ENCODE peak calls at places on chromosomes 13 and 19, in nine cellular contexts. One of them, this sample, is unnamed.

GRCh38 chr13:26971990-26972888 is 199.4 kb downstream of the USP12 start:
- DNase-seq in NCI-H748 treated with DMSO at 0.1 percent for 48 hours: peak; percentile 97
- DNase-seq in pancreas: peak; percentile 59
- DNase-seq in HEK293T: no peak
- DNase-seq in activated T-cell treated with anti-CD3 and anti-CD28 coated beads for 1 hour: no peak
- DNase-seq in H1: peak; percentile 70
- DNase-seq in SK-MEL-5: peak; percentile 46
- DNase-seq in SHP77: peak; percentile 67
- DNase-seq in stimulated activated naive CD4-positive, alpha-beta T cell treated with Interleukin-2 at 50 U/mL for 16 hours: no peak
- DNase-seq in this sample: peak; percentile 48

GRCh38 chr13:66927562-66927961 is 302.6 kb downstream of the PCDH9 start:
- DNase-seq in NCI-H748 treated with DMSO at 0.1 percent for 48 hours: no peak
- DNase-seq in pancreas: no peak
- DNase-seq in HEK293T: no peak
- DNase-seq in activated T-cell treated with anti-CD3 and anti-CD28 coated beads for 1 hour: no peak
- DNase-seq in H1: no peak
- DNase-seq in SK-MEL-5: no peak
- DNase-seq in SHP77: no peak
- DNase-seq in stimulated activated naive CD4-positive, alpha-beta T cell treated with Interleukin-2 at 50 U/mL for 16 hours: no peak
- DNase-seq in this sample: no peak

GRCh38 chr13:111429064-111429558 is 108.7 kb downstream of the TEX29 start:
- DNase-seq in NCI-H748 treated with DMSO at 0.1 percent for 48 hours: no peak
- DNase-seq in pancreas: peak; percentile 52
- DNase-seq in HEK293T: peak; percentile 49
- DNase-seq in activated T-cell treated with anti-CD3 and anti-CD28 coated beads for 1 hour: peak; percentile 19
- DNase-seq in H1: peak; percentile 88
- DNase-seq in SK-MEL-5: peak; percentile 74
- DNase-seq in SHP77: peak; percentile 62
- DNase-seq in stimulated activated naive CD4-positive, alpha-beta T cell treated with Interleukin-2 at 50 U/mL for 16 hours: no peak
- DNase-seq in this sample: peak; percentile 30

GRCh38 chr13:107441279-107441678 is 774.1 kb downstream of the LIG4 start:
- DNase-seq in NCI-H748 treated with DMSO at 0.1 percent for 48 hours: no peak
- DNase-seq in pancreas: no peak
- DNase-seq in HEK293T: no peak
- DNase-seq in activated T-cell treated with anti-CD3 and anti-CD28 coated beads for 1 hour: no peak
- DNase-seq in H1: no peak
- DNase-seq in SK-MEL-5: no peak
- DNase-seq in SHP77: no peak
- DNase-seq in stimulated activated naive CD4-positive, alpha-beta T cell treated with Interleukin-2 at 50 U/mL for 16 hours: no peak
- DNase-seq in this sample: no peak

GRCh38 chr19:6402834-6403608 is 10.1 kb upstream of the GTF2F1 start:
- DNase-seq in NCI-H748 treated with DMSO at 0.1 percent for 48 hours: no peak
- DNase-seq in pancreas: no peak
- DNase-seq in HEK293T: no peak
- DNase-seq in activated T-cell treated with anti-CD3 and anti-CD28 coated beads for 1 hour: no peak
- DNase-seq in H1: no peak
- DNase-seq in SK-MEL-5: no peak
- DNase-seq in SHP77: no peak
- DNase-seq in stimulated activated naive CD4-positive, alpha-beta T cell treated with Interleukin-2 at 50 U/mL for 16 hours: no peak
- DNase-seq in this sample: no peak

GRCh38 chr13:72804301-72804700 is 22.4 kb downstream of the PIBF1 start:
- DNase-seq in NCI-H748 treated with DMSO at 0.1 percent for 48 hours: no peak
- DNase-seq in pancreas: no peak
- DNase-seq in HEK293T: no peak
- DNase-seq in activated T-cell treated with anti-CD3 and anti-CD28 coated beads for 1 hour: no peak
- DNase-seq in H1: no peak
- DNase-seq in SK-MEL-5: no peak
- DNase-seq in SHP77: no peak
- DNase-seq in stimulated activated naive CD4-positive, alpha-beta T cell treated with Interleukin-2 at 50 U/mL for 16 hours: no peak
- DNase-seq in this sample: no peak

GRCh38 chr19:30095171-30095570 is 153.1 kb downstream of the URI1 start:
- DNase-seq in NCI-H748 treated with DMSO at 0.1 percent for 48 hours: no peak
- DNase-seq in pancreas: no peak
- DNase-seq in HEK293T: no peak
- DNase-seq in activated T-cell treated with anti-CD3 and anti-CD28 coated beads for 1 hour: no peak
- DNase-seq in H1: no peak
- DNase-seq in SK-MEL-5: no peak
- DNase-seq in SHP77: no peak
- DNase-seq in stimulated activated naive CD4-positive, alpha-beta T cell treated with Interleukin-2 at 50 U/mL for 16 hours: no peak
- DNase-seq in this sample: no peak

GRCh38 chr13:113939905-113940339 is 34.0 kb downstream of the C13orf46 start:
- DNase-seq in NCI-H748 treated with DMSO at 0.1 percent for 48 hours: no peak
- DNase-seq in pancreas: no peak
- DNase-seq in HEK293T: no peak
- DNase-seq in activated T-cell treated with anti-CD3 and anti-CD28 coated beads for 1 hour: no peak
- DNase-seq in H1: no peak
- DNase-seq in SK-MEL-5: no peak
- DNase-seq in SHP77: no peak
- DNase-seq in stimulated activated naive CD4-positive, alpha-beta T cell treated with Interleukin-2 at 50 U/mL for 16 hours: no peak
- DNase-seq in this sample: no peak

GRCh38 chr13:113393572-113394503 is 29.9 kb upstream of the GRTP1 start:
- DNase-seq in NCI-H748 treated with DMSO at 0.1 percent for 48 hours: peak; percentile 61
- DNase-seq in pancreas: peak; percentile 85
- DNase-seq in HEK293T: peak; percentile 79
- DNase-seq in activated T-cell treated with anti-CD3 and anti-CD28 coated beads for 1 hour: peak; percentile 76
- DNase-seq in H1: peak; percentile 92
- DNase-seq in SK-MEL-5: peak; percentile 73
- DNase-seq in SHP77: peak; percentile 74
- DNase-seq in stimulated activated naive CD4-positive, alpha-beta T cell treated with Interleukin-2 at 50 U/mL for 16 hours: peak; percentile 76
- DNase-seq in this sample: no peak

GRCh38 chr19:1000591-1001537 is 645 bp downstream of the GRIN3B start:
- DNase-seq in NCI-H748 treated with DMSO at 0.1 percent for 48 hours: no peak
- DNase-seq in pancreas: no peak
- DNase-seq in HEK293T: no peak
- DNase-seq in activated T-cell treated with anti-CD3 and anti-CD28 coated beads for 1 hour: no peak
- DNase-seq in H1: no peak
- DNase-seq in SK-MEL-5: no peak
- DNase-seq in SHP77: no peak
- DNase-seq in stimulated activated naive CD4-positive, alpha-beta T cell treated with Interleukin-2 at 50 U/mL for 16 hours: no peak
- DNase-seq in this sample: no peak

GRCh38 chr13:75402787-75403186 is 79.2 kb downstream of the TBC1D4 start:
- DNase-seq in NCI-H748 treated with DMSO at 0.1 percent for 48 hours: no peak
- DNase-seq in pancreas: no peak
- DNase-seq in HEK293T: no peak
- DNase-seq in activated T-cell treated with anti-CD3 and anti-CD28 coated beads for 1 hour: no peak
- DNase-seq in H1: no peak
- DNase-seq in SK-MEL-5: no peak
- DNase-seq in SHP77: no peak
- DNase-seq in stimulated activated naive CD4-positive, alpha-beta T cell treated with Interleukin-2 at 50 U/mL for 16 hours: no peak
- DNase-seq in this sample: no peak

GRCh38 chr13:95411641-95412040 is 110.4 kb upstream of the ABCC4 start:
- DNase-seq in NCI-H748 treated with DMSO at 0.1 percent for 48 hours: no peak
- DNase-seq in pancreas: no peak
- DNase-seq in HEK293T: no peak
- DNase-seq in activated T-cell treated with anti-CD3 and anti-CD28 coated beads for 1 hour: no peak
- DNase-seq in H1: no peak
- DNase-seq in SK-MEL-5: no peak
- DNase-seq in SHP77: no peak
- DNase-seq in stimulated activated naive CD4-positive, alpha-beta T cell treated with Interleukin-2 at 50 U/mL for 16 hours: no peak
- DNase-seq in this sample: no peak

GRCh38 chr19:2273356-2274184 is 8.4 kb downstream of the PEAK3 start:
- DNase-seq in NCI-H748 treated with DMSO at 0.1 percent for 48 hours: no peak
- DNase-seq in pancreas: peak; percentile 84
- DNase-seq in HEK293T: peak; percentile 90
- DNase-seq in activated T-cell treated with anti-CD3 and anti-CD28 coated beads for 1 hour: peak; percentile 62
- DNase-seq in H1: peak; percentile 98
- DNase-seq in SK-MEL-5: peak; percentile 78
- DNase-seq in SHP77: peak; percentile 53
- DNase-seq in stimulated activated naive CD4-positive, alpha-beta T cell treated with Interleukin-2 at 50 U/mL for 16 hours: peak; percentile 62
- DNase-seq in this sample: no peak

GRCh38 chr19:5539431-5539833 is 28.3 kb downstream of the TINCR start:
- DNase-seq in NCI-H748 treated with DMSO at 0.1 percent for 48 hours: no peak
- DNase-seq in pancreas: no peak
- DNase-seq in HEK293T: no peak
- DNase-seq in activated T-cell treated with anti-CD3 and anti-CD28 coated beads for 1 hour: no peak
- DNase-seq in H1: peak; percentile 60
- DNase-seq in SK-MEL-5: no peak
- DNase-seq in SHP77: peak; percentile 13
- DNase-seq in stimulated activated naive CD4-positive, alpha-beta T cell treated with Interleukin-2 at 50 U/mL for 16 hours: no peak
- DNase-seq in this sample: no peak

GRCh38 chr19:1882089-1882785 is 3.1 kb downstream of the ABHD17A start:
- DNase-seq in NCI-H748 treated with DMSO at 0.1 percent for 48 hours: no peak
- DNase-seq in pancreas: no peak
- DNase-seq in HEK293T: no peak
- DNase-seq in activated T-cell treated with anti-CD3 and anti-CD28 coated beads for 1 hour: peak; percentile 67
- DNase-seq in H1: no peak
- DNase-seq in SK-MEL-5: no peak
- DNase-seq in SHP77: no peak
- DNase-seq in stimulated activated naive CD4-positive, alpha-beta T cell treated with Interleukin-2 at 50 U/mL for 16 hours: peak; percentile 52
- DNase-seq in this sample: no peak

GRCh38 chr13:112869202-112870061 is 99.6 kb upstream of the MCF2L start:
- DNase-seq in NCI-H748 treated with DMSO at 0.1 percent for 48 hours: no peak
- DNase-seq in pancreas: no peak
- DNase-seq in HEK293T: no peak
- DNase-seq in activated T-cell treated with anti-CD3 and anti-CD28 coated beads for 1 hour: no peak
- DNase-seq in H1: no peak
- DNase-seq in SK-MEL-5: no peak
- DNase-seq in SHP77: no peak
- DNase-seq in stimulated activated naive CD4-positive, alpha-beta T cell treated with Interleukin-2 at 50 U/mL for 16 hours: no peak
- DNase-seq in this sample: no peak

GRCh38 chr19:8323781-8324185 is 2.5 kb downstream of the RPS28 start:
- DNase-seq in NCI-H748 treated with DMSO at 0.1 percent for 48 hours: no peak
- DNase-seq in pancreas: no peak
- DNase-seq in HEK293T: no peak
- DNase-seq in activated T-cell treated with anti-CD3 and anti-CD28 coated beads for 1 hour: no peak
- DNase-seq in H1: no peak
- DNase-seq in SK-MEL-5: no peak
- DNase-seq in SHP77: no peak
- DNase-seq in stimulated activated naive CD4-positive, alpha-beta T cell treated with Interleukin-2 at 50 U/mL for 16 hours: no peak
- DNase-seq in this sample: no peak

GRCh38 chr13:72505376-72505775 is 222.1 kb downstream of the MZT1 start:
- DNase-seq in NCI-H748 treated with DMSO at 0.1 percent for 48 hours: no peak
- DNase-seq in pancreas: no peak
- DNase-seq in HEK293T: no peak
- DNase-seq in activated T-cell treated with anti-CD3 and anti-CD28 coated beads for 1 hour: no peak
- DNase-seq in H1: no peak
- DNase-seq in SK-MEL-5: no peak
- DNase-seq in SHP77: no peak
- DNase-seq in stimulated activated naive CD4-positive, alpha-beta T cell treated with Interleukin-2 at 50 U/mL for 16 hours: no peak
- DNase-seq in this sample: no peak

GRCh38 chr13:78100481-78100880 is 181.8 kb upstream of the EDNRB start:
- DNase-seq in NCI-H748 treated with DMSO at 0.1 percent for 48 hours: no peak
- DNase-seq in pancreas: no peak
- DNase-seq in HEK293T: no peak
- DNase-seq in activated T-cell treated with anti-CD3 and anti-CD28 coated beads for 1 hour: no peak
- DNase-seq in H1: no peak
- DNase-seq in SK-MEL-5: no peak
- DNase-seq in SHP77: no peak
- DNase-seq in stimulated activated naive CD4-positive, alpha-beta T cell treated with Interleukin-2 at 50 U/mL for 16 hours: no peak
- DNase-seq in this sample: no peak

GRCh38 chr19:46133101-46133627 is 8.7 kb upstream of the IGFL3 start:
- DNase-seq in NCI-H748 treated with DMSO at 0.1 percent for 48 hours: peak; percentile 84
- DNase-seq in pancreas: peak; percentile 30
- DNase-seq in HEK293T: peak; percentile 34
- DNase-seq in activated T-cell treated with anti-CD3 and anti-CD28 coated beads for 1 hour: no peak
- DNase-seq in H1: peak; percentile 57
- DNase-seq in SK-MEL-5: peak; percentile 41
- DNase-seq in SHP77: peak; percentile 85
- DNase-seq in stimulated activated naive CD4-positive, alpha-beta T cell treated with Interleukin-2 at 50 U/mL for 16 hours: no peak
- DNase-seq in this sample: peak; percentile 97

GRCh38 chr19:53394522-53394973 is 401 bp upstream of the ZNF765 start:
- DNase-seq in NCI-H748 treated with DMSO at 0.1 percent for 48 hours: no peak
- DNase-seq in pancreas: peak; percentile 54
- DNase-seq in HEK293T: peak; percentile 5
- DNase-seq in activated T-cell treated with anti-CD3 and anti-CD28 coated beads for 1 hour: no peak
- DNase-seq in H1: no peak
- DNase-seq in SK-MEL-5: no peak
- DNase-seq in SHP77: peak; percentile 44
- DNase-seq in stimulated activated naive CD4-positive, alpha-beta T cell treated with Interleukin-2 at 50 U/mL for 16 hours: no peak
- DNase-seq in this sample: no peak

GRCh38 chr13:63436288-63436687 is 2020.6 kb upstream of the PCDH20 start:
- DNase-seq in NCI-H748 treated with DMSO at 0.1 percent for 48 hours: no peak
- DNase-seq in pancreas: no peak
- DNase-seq in HEK293T: no peak
- DNase-seq in activated T-cell treated with anti-CD3 and anti-CD28 coated beads for 1 hour: no peak
- DNase-seq in H1: no peak
- DNase-seq in SK-MEL-5: peak; percentile 66
- DNase-seq in SHP77: no peak
- DNase-seq in stimulated activated naive CD4-positive, alpha-beta T cell treated with Interleukin-2 at 50 U/mL for 16 hours: no peak
- DNase-seq in this sample: no peak

GRCh38 chr13:111936267-111936925 is 130.6 kb upstream of the SOX1 start:
- DNase-seq in NCI-H748 treated with DMSO at 0.1 percent for 48 hours: no peak
- DNase-seq in pancreas: no peak
- DNase-seq in HEK293T: no peak
- DNase-seq in activated T-cell treated with anti-CD3 and anti-CD28 coated beads for 1 hour: no peak
- DNase-seq in H1: peak; percentile 29
- DNase-seq in SK-MEL-5: no peak
- DNase-seq in SHP77: no peak
- DNase-seq in stimulated activated naive CD4-positive, alpha-beta T cell treated with Interleukin-2 at 50 U/mL for 16 hours: no peak
- DNase-seq in this sample: no peak

GRCh38 chr13:76148374-76148773 is 512.2 kb downstream of the LMO7 start:
- DNase-seq in NCI-H748 treated with DMSO at 0.1 percent for 48 hours: no peak
- DNase-seq in pancreas: no peak
- DNase-seq in HEK293T: no peak
- DNase-seq in activated T-cell treated with anti-CD3 and anti-CD28 coated beads for 1 hour: no peak
- DNase-seq in H1: no peak
- DNase-seq in SK-MEL-5: no peak
- DNase-seq in SHP77: no peak
- DNase-seq in stimulated activated naive CD4-positive, alpha-beta T cell treated with Interleukin-2 at 50 U/mL for 16 hours: no peak
- DNase-seq in this sample: no peak

GRCh38 chr19:41548954-41549688 is 26.8 kb upstream of the CEACAM21 start:
- DNase-seq in NCI-H748 treated with DMSO at 0.1 percent for 48 hours: no peak
- DNase-seq in pancreas: no peak
- DNase-seq in HEK293T: no peak
- DNase-seq in activated T-cell treated with anti-CD3 and anti-CD28 coated beads for 1 hour: peak; percentile 59
- DNase-seq in H1: no peak
- DNase-seq in SK-MEL-5: no peak
- DNase-seq in SHP77: no peak
- DNase-seq in stimulated activated naive CD4-positive, alpha-beta T cell treated with Interleukin-2 at 50 U/mL for 16 hours: peak; percentile 66
- DNase-seq in this sample: no peak

GRCh38 chr19:48490980-48491792 is 20.4 kb downstream of the LMTK3 start:
- DNase-seq in NCI-H748 treated with DMSO at 0.1 percent for 48 hours: peak; percentile 21
- DNase-seq in pancreas: peak; percentile 76
- DNase-seq in HEK293T: peak; percentile 82
- DNase-seq in activated T-cell treated with anti-CD3 and anti-CD28 coated beads for 1 hour: peak; percentile 55
- DNase-seq in H1: peak; percentile 87
- DNase-seq in SK-MEL-5: peak; percentile 28
- DNase-seq in SHP77: no peak
- DNase-seq in stimulated activated naive CD4-positive, alpha-beta T cell treated with Interleukin-2 at 50 U/mL for 16 hours: peak; percentile 43
- DNase-seq in this sample: no peak

GRCh38 chr19:4067396-4068057 is 828 bp upstream of the ZBTB7A start:
- DNase-seq in NCI-H748 treated with DMSO at 0.1 percent for 48 hours: no peak
- DNase-seq in pancreas: peak; percentile 67
- DNase-seq in HEK293T: no peak
- DNase-seq in activated T-cell treated with anti-CD3 and anti-CD28 coated beads for 1 hour: peak; percentile 45
- DNase-seq in H1: no peak
- DNase-seq in SK-MEL-5: no peak
- DNase-seq in SHP77: no peak
- DNase-seq in stimulated activated naive CD4-positive, alpha-beta T cell treated with Interleukin-2 at 50 U/mL for 16 hours: peak; percentile 54
- DNase-seq in this sample: no peak

GRCh38 chr13:39385621-39386231 is 217.3 kb downstream of the LHFPL6 start:
- DNase-seq in NCI-H748 treated with DMSO at 0.1 percent for 48 hours: peak; percentile 53
- DNase-seq in pancreas: no peak
- DNase-seq in HEK293T: peak; percentile 48
- DNase-seq in activated T-cell treated with anti-CD3 and anti-CD28 coated beads for 1 hour: no peak
- DNase-seq in H1: no peak
- DNase-seq in SK-MEL-5: peak; percentile 10
- DNase-seq in SHP77: no peak
- DNase-seq in stimulated activated naive CD4-positive, alpha-beta T cell treated with Interleukin-2 at 50 U/mL for 16 hours: no peak
- DNase-seq in this sample: peak; percentile 88

GRCh38 chr13:63944896-63945295 is 2529.2 kb upstream of the PCDH20 start:
- DNase-seq in NCI-H748 treated with DMSO at 0.1 percent for 48 hours: no peak
- DNase-seq in pancreas: no peak
- DNase-seq in HEK293T: no peak
- DNase-seq in activated T-cell treated with anti-CD3 and anti-CD28 coated beads for 1 hour: no peak
- DNase-seq in H1: no peak
- DNase-seq in SK-MEL-5: no peak
- DNase-seq in SHP77: no peak
- DNase-seq in stimulated activated naive CD4-positive, alpha-beta T cell treated with Interleukin-2 at 50 U/mL for 16 hours: no peak
- DNase-seq in this sample: no peak

GRCh38 chr19:56217039-56217949 is 15.2 kb downstream of the ZSCAN5C start:
- DNase-seq in NCI-H748 treated with DMSO at 0.1 percent for 48 hours: no peak
- DNase-seq in pancreas: peak; percentile 17
- DNase-seq in HEK293T: no peak
- DNase-seq in activated T-cell treated with anti-CD3 and anti-CD28 coated beads for 1 hour: no peak
- DNase-seq in H1: peak; percentile 79
- DNase-seq in SK-MEL-5: no peak
- DNase-seq in SHP77: no peak
- DNase-seq in stimulated activated naive CD4-positive, alpha-beta T cell treated with Interleukin-2 at 50 U/mL for 16 hours: no peak
- DNase-seq in this sample: peak; percentile 25

GRCh38 chr19:44587863-44588752 is 25.3 kb upstream of the IGSF23 start:
- DNase-seq in NCI-H748 treated with DMSO at 0.1 percent for 48 hours: no peak
- DNase-seq in pancreas: no peak
- DNase-seq in HEK293T: no peak
- DNase-seq in activated T-cell treated with anti-CD3 and anti-CD28 coated beads for 1 hour: no peak
- DNase-seq in H1: no peak
- DNase-seq in SK-MEL-5: peak; percentile 49
- DNase-seq in SHP77: no peak
- DNase-seq in stimulated activated naive CD4-positive, alpha-beta T cell treated with Interleukin-2 at 50 U/mL for 16 hours: no peak
- DNase-seq in this sample: no peak

This sample was measured in iPS DF 19.7.